ENCODE peak calls at places on chromosomes 11 and 22, in eight cellular contexts. Y is HCT116, F is HepG2, P is GM12878, W is GM23338, N is H1, R is K562, C is SK-N-SH. X is an unnamed sample.
A peak's percentile ranks its signal among the peaks of the same experiment; 100 is the strongest.

GRCh38 chr22:24433868-24434471 is 6.6 kb downstream of the ADORA2A start:
- DNase-seq in Y (no peak), F (no peak), P (peak; percentile 90), W (no peak), N (no peak), R (no peak), C (peak; percentile 18), X (peak; percentile 40)

GRCh38 chr11:36361901-36362391 is 65.9 kb downstream of the PRR5L start:
- DNase-seq in Y (no peak), F (no peak), P (no peak), W (peak; percentile 43), N (peak; percentile 48), R (no peak), C (no peak), X (no peak)

GRCh38 chr11:118223992-118224391 is 819 bp downstream of the JAML start:
- DNase-seq in Y (no peak), F (no peak), P (no peak), W (no peak), N (no peak), R (no peak), C (no peak), X (no peak)

GRCh38 chr22:49577168-49578060 is 250.3 kb downstream of the BRD1 start:
- DNase-seq in Y (no peak), F (no peak), P (no peak), W (no peak), N (peak; percentile 41), R (no peak), C (peak; percentile 13), X (no peak)

GRCh38 chr11:120832609-120833221 is 191.2 kb upstream of the TBCEL start:
- DNase-seq in Y (no peak), F (no peak), P (no peak), W (peak; percentile 36), N (no peak), R (no peak), C (no peak), X (no peak)

GRCh38 chr22:36143066-36143815 is 17.3 kb downstream of the APOL3 start:
- DNase-seq in Y (no peak), F (peak; percentile 53), P (no peak), W (no peak), N (no peak), R (no peak), C (no peak), X (no peak)

GRCh38 chr11:94184362-94184761 is 55.7 kb downstream of the PANX1 start:
- DNase-seq in Y (no peak), F (no peak), P (no peak), W (no peak), N (no peak), R (no peak), C (no peak), X (no peak)

GRCh38 chr11:73314121-73314948 is 6.3 kb downstream of the ARHGEF17 start:
- DNase-seq in Y (no peak), F (peak; percentile 95), P (no peak), W (peak; percentile 50), N (no peak), R (peak; percentile 56), C (no peak), X (no peak)

GRCh38 chr11:59801981-59802638 is 8.5 kb downstream of the MRPL16 start:
- DNase-seq in Y (no peak), F (no peak), P (no peak), W (peak; percentile 22), N (no peak), R (no peak), C (peak; percentile 22), X (peak; percentile 80)

GRCh38 chr22:35377735-35378134 is 3.2 kb upstream of the HMOX1 start:
- DNase-seq in Y (no peak), F (no peak), P (no peak), W (peak; percentile 71), N (no peak), R (no peak), C (no peak), X (no peak)

GRCh38 chr11:133047036-133047800 is 485.1 kb downstream of the OPCML start:
- DNase-seq in Y (no peak), F (no peak), P (no peak), W (no peak), N (no peak), R (no peak), C (peak; percentile 30), X (no peak)

GRCh38 chr11:30244255-30244654 is 13.4 kb downstream of the FSHB start:
- DNase-seq in Y (peak; percentile 29), F (no peak), P (no peak), W (no peak), N (no peak), R (no peak), C (no peak), X (no peak)

GRCh38 chr22:26213826-26214225 is 44.6 kb downstream of the SEZ6L start:
- DNase-seq in Y (no peak), F (no peak), P (no peak), W (no peak), N (no peak), R (no peak), C (no peak), X (no peak)

GRCh38 chr11:1453611-1454386 is 32.8 kb downstream of the MOB2 start:
- DNase-seq in Y (no peak), F (peak; percentile 44), P (peak; percentile 2), W (peak; percentile 85), N (peak; percentile 74), R (peak; percentile 76), C (no peak), X (no peak)

GRCh38 chr11:15845261-15845660 is 511.1 kb downstream of the SOX6 start:
- DNase-seq in Y (no peak), F (no peak), P (no peak), W (peak; percentile 43), N (no peak), R (no peak), C (no peak), X (no peak)

GRCh38 chr11:65865550-65866172 is 5.4 kb downstream of the MUS81 start:
- DNase-seq in Y (no peak), F (no peak), P (no peak), W (no peak), N (no peak), R (no peak), C (no peak), X (no peak)

GRCh38 chr11:124644426-124645280 is 22.0 kb downstream of the TBRG1 start:
- DNase-seq in Y (peak; percentile 50), F (peak; percentile 64), P (no peak), W (peak; percentile 89), N (peak; percentile 68), R (peak; percentile 66), C (peak; percentile 75), X (peak; percentile 87)

GRCh38 chr11:48683226-48683720 is 194.7 kb downstream of the OR4A47 start:
- DNase-seq in Y (no peak), F (no peak), P (no peak), W (no peak), N (no peak), R (no peak), C (no peak), X (no peak)

GRCh38 chr22:45842141-45842831 is 134.7 kb downstream of the WNT7B start:
- DNase-seq in Y (no peak), F (no peak), P (no peak), W (no peak), N (no peak), R (no peak), C (no peak), X (no peak)

GRCh38 chr11:126816655-126817054 is 183.9 kb downstream of the KIRREL3 start:
- DNase-seq in Y (no peak), F (no peak), P (no peak), W (no peak), N (no peak), R (no peak), C (no peak), X (no peak)

GRCh38 chr11:129995163-129995562 is 7.5 kb downstream of the PRDM10 start:
- DNase-seq in Y (no peak), F (no peak), P (no peak), W (no peak), N (no peak), R (no peak), C (no peak), X (no peak)

GRCh38 chr11:129989437-129989836 is 13.2 kb downstream of the PRDM10 start:
- DNase-seq in Y (no peak), F (no peak), P (no peak), W (no peak), N (no peak), R (no peak), C (no peak), X (no peak)

GRCh38 chr11:129987950-129988349 is 14.7 kb downstream of the PRDM10 start:
- DNase-seq in Y (no peak), F (no peak), P (no peak), W (no peak), N (no peak), R (no peak), C (no peak), X (no peak)

GRCh38 chr11:129996113-129996870 is 6.3 kb downstream of the PRDM10 start:
- DNase-seq in Y (no peak), F (no peak), P (no peak), W (no peak), N (no peak), R (no peak), C (no peak), X (peak; percentile 16)

GRCh38 chr11:129992161-129992944 is 10.3 kb downstream of the PRDM10 start:
- DNase-seq in Y (peak; percentile 48), F (peak; percentile 82), P (no peak), W (peak; percentile 93), N (peak; percentile 56), R (peak; percentile 57), C (peak; percentile 67), X (peak; percentile 31)
- H3K4me2 ChIP-seq in Y (peak overlapping the region; percentile 31), F (peak overlapping the region; percentile 18), P (no peak overlapping the region), W (no peak overlapping the region), N (no peak overlapping the region), R (no peak overlapping the region), C (no peak overlapping the region), X (no peak overlapping the region)

DNA sequence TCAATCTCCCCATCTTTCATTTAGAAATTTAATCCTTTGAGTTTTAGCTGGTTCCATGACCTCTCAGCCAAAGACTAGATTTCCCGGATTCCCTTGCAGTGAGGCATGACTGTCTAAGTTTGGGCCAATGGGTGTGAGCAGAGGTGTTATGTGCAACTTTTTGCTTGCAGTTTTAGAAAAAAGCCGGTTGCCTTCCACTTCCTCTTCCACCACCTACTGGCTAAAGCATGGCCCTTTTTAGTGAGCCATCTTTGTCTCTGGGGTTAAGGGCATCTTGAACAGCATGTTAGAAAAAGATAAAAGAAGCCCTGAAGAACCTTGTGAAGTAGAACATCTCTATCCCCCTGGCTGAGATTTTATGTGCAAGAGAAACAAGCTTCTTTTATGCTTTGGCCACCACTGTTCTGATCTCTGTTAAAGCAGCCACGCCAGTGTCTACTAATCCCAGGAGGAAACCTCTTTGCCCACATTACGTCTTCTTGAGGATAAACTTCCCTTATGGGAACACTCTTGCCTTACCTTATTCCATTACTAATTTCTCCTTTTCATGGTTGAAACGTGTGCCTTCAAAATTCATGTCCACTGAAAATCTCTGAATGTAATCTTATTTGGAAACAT is 279.9 kb downstream of the TENM4 start:
- DNase-seq in Y (no peak), F (no peak), P (no peak), W (peak; percentile 26), N (no peak), R (no peak), C (no peak), X (no peak)
- TF ChIP-seq CTCF in Y (no peak), F (no peak), P (peak; percentile 32), W (peak; percentile 55), N (peak; percentile 47), R (no peak), C (peak; percentile 55), X (peak; percentile 39)

GRCh38 chr11:67268036-67268683 is 1.9 kb downstream of the GRK2 start:
- DNase-seq in Y (no peak), F (no peak), P (peak; percentile 78), W (no peak), N (no peak), R (no peak), C (no peak), X (no peak)
- TF ChIP-seq POLR2AphosphoS5 in Y (no peak), F (no peak), P (peak; percentile 63), W (no peak), N (no peak), R (no peak), C (no peak), X (no peak)

GRCh38 chr11:10117709-10118341 is 176.2 kb downstream of the SBF2 start:
- DNase-seq in Y (no peak), F (peak; percentile 7), P (no peak), W (no peak), N (no peak), R (no peak), C (no peak), X (peak; percentile 61)
- H3K4me2 ChIP-seq in Y (no peak overlapping the region), F (no peak overlapping the region), P (no peak overlapping the region), W (no peak overlapping the region), N (no peak overlapping the region), R (no peak overlapping the region), C (no peak overlapping the region), X (peak overlapping the region; percentile 52)

X was measured in endothelial cell of umbilical vein.